ENCODE peak calls at places on chromosomes 12 and 14, in ten cellular contexts. One of them, this sample, is unnamed.

GRCh38 chr12:108567974-108568652 is 5.7 kb downstream of the ISCU start:
- DNase-seq in AG10803: no peak
- DNase-seq in epithelial cell of esophagus: no peak
- DNase-seq in PC-9: no peak
- DNase-seq in MCF 10A: no peak
- DNase-seq in WERI-Rb-1: no peak
- DNase-seq in nephron progenitor cell: no peak
- DNase-seq in cardiac fibroblast: no peak
- DNase-seq in Calu3: no peak
- DNase-seq in body of pancreas: no peak
- DNase-seq in this sample: no peak

GRCh38 chr12:76866146-76866545 is 12.7 kb downstream of the CSRP2 start:
- DNase-seq in MCF 10A: no peak
- DNase-seq in AG10803: peak; percentile 68
- DNase-seq in epithelial cell of esophagus: no peak
- DNase-seq in PC-9: no peak
- DNase-seq in nephron progenitor cell: peak; percentile 24
- DNase-seq in Calu3: no peak
- DNase-seq in body of pancreas: no peak
- DNase-seq in cardiac fibroblast: no peak
- DNase-seq in WERI-Rb-1: peak; percentile 37
- DNase-seq in this sample: no peak

GRCh38 chr12:124620606-124621295 is 53.3 kb upstream of the NCOR2 start:
- DNase-seq in WERI-Rb-1: peak; percentile 24
- DNase-seq in body of pancreas: no peak
- DNase-seq in epithelial cell of esophagus: peak; percentile 99
- DNase-seq in nephron progenitor cell: no peak
- DNase-seq in Calu3: no peak
- DNase-seq in PC-9: no peak
- DNase-seq in AG10803: peak; percentile 79
- DNase-seq in MCF 10A: no peak
- DNase-seq in cardiac fibroblast: peak; percentile 65
- DNase-seq in this sample: no peak

GRCh38 chr12:52798003-52798670 is 2.2 kb upstream of the KRT3 start:
- DNase-seq in PC-9: no peak
- DNase-seq in WERI-Rb-1: no peak
- DNase-seq in body of pancreas: no peak
- DNase-seq in MCF 10A: no peak
- DNase-seq in Calu3: no peak
- DNase-seq in AG10803: peak; percentile 75
- DNase-seq in epithelial cell of esophagus: peak; percentile 58
- DNase-seq in cardiac fibroblast: no peak
- DNase-seq in nephron progenitor cell: no peak
- DNase-seq in this sample: no peak

GRCh38 chr14:50612795-50613194 is 52.9 kb downstream of the ATL1 start:
- DNase-seq in nephron progenitor cell: no peak
- DNase-seq in epithelial cell of esophagus: no peak
- DNase-seq in AG10803: no peak
- DNase-seq in Calu3: no peak
- DNase-seq in MCF 10A: no peak
- DNase-seq in PC-9: no peak
- DNase-seq in body of pancreas: no peak
- DNase-seq in WERI-Rb-1: no peak
- DNase-seq in cardiac fibroblast: no peak
- DNase-seq in this sample: no peak

GRCh38 chr14:37466003-37466622 is 128.9 kb downstream of the FOXA1 start:
- DNase-seq in cardiac fibroblast: no peak
- DNase-seq in PC-9: no peak
- DNase-seq in AG10803: no peak
- DNase-seq in body of pancreas: no peak
- DNase-seq in WERI-Rb-1: no peak
- DNase-seq in Calu3: no peak
- DNase-seq in nephron progenitor cell: no peak
- DNase-seq in MCF 10A: no peak
- DNase-seq in epithelial cell of esophagus: peak; percentile 44
- DNase-seq in this sample: no peak

GRCh38 chr12:87667378-87667777 is 361.8 kb downstream of the C12orf50 start:
- DNase-seq in body of pancreas: no peak
- DNase-seq in MCF 10A: peak; percentile 55
- DNase-seq in epithelial cell of esophagus: peak; percentile 55
- DNase-seq in PC-9: no peak
- DNase-seq in AG10803: peak; percentile 16
- DNase-seq in cardiac fibroblast: peak; percentile 86
- DNase-seq in Calu3: peak; percentile 30
- DNase-seq in nephron progenitor cell: no peak
- DNase-seq in WERI-Rb-1: peak; percentile 9
- DNase-seq in this sample: no peak

GRCh38 chr12:116318738-116319050 is 41.2 kb upstream of the MED13L start:
- DNase-seq in nephron progenitor cell: no peak
- DNase-seq in Calu3: no peak
- DNase-seq in body of pancreas: peak; percentile 14
- DNase-seq in MCF 10A: peak; percentile 45
- DNase-seq in epithelial cell of esophagus: peak; percentile 41
- DNase-seq in cardiac fibroblast: peak; percentile 31
- DNase-seq in WERI-Rb-1: no peak
- DNase-seq in AG10803: no peak
- DNase-seq in PC-9: no peak
- DNase-seq in this sample: no peak

GRCh38 chr12:124611559-124612391 is 44.4 kb upstream of the NCOR2 start:
- DNase-seq in epithelial cell of esophagus: no peak
- DNase-seq in Calu3: no peak
- DNase-seq in PC-9: no peak
- DNase-seq in cardiac fibroblast: no peak
- DNase-seq in nephron progenitor cell: no peak
- DNase-seq in body of pancreas: no peak
- DNase-seq in MCF 10A: no peak
- DNase-seq in AG10803: no peak
- DNase-seq in WERI-Rb-1: no peak
- DNase-seq in this sample: no peak

GRCh38 chr12:52310622-52311281 is 10.4 kb downstream of the KRT83 start:
- DNase-seq in Calu3: no peak
- DNase-seq in MCF 10A: no peak
- DNase-seq in AG10803: peak; percentile 40
- DNase-seq in PC-9: peak; percentile 51
- DNase-seq in nephron progenitor cell: no peak
- DNase-seq in body of pancreas: no peak
- DNase-seq in epithelial cell of esophagus: peak; percentile 42
- DNase-seq in cardiac fibroblast: peak; percentile 29
- DNase-seq in WERI-Rb-1: no peak
- DNase-seq in this sample: no peak

GRCh38 chr12:131141483-131141882 is 187.8 kb downstream of the ADGRD1 start:
- DNase-seq in WERI-Rb-1: no peak
- DNase-seq in cardiac fibroblast: no peak
- DNase-seq in epithelial cell of esophagus: no peak
- DNase-seq in MCF 10A: no peak
- DNase-seq in body of pancreas: no peak
- DNase-seq in nephron progenitor cell: peak; percentile 35
- DNase-seq in Calu3: no peak
- DNase-seq in AG10803: no peak
- DNase-seq in PC-9: no peak
- DNase-seq in this sample: no peak

GRCh38 chr12:90368081-90368480 is 586.9 kb downstream of the CCER1 start:
- DNase-seq in cardiac fibroblast: no peak
- DNase-seq in body of pancreas: no peak
- DNase-seq in AG10803: peak; percentile 25
- DNase-seq in Calu3: no peak
- DNase-seq in epithelial cell of esophagus: no peak
- DNase-seq in nephron progenitor cell: no peak
- DNase-seq in WERI-Rb-1: no peak
- DNase-seq in MCF 10A: no peak
- DNase-seq in PC-9: no peak
- DNase-seq in this sample: no peak

GRCh38 chr14:103524002-103524785 is 1.6 kb upstream of the CKB start:
- DNase-seq in MCF 10A: no peak
- DNase-seq in WERI-Rb-1: no peak
- DNase-seq in cardiac fibroblast: no peak
- DNase-seq in PC-9: no peak
- DNase-seq in AG10803: no peak
- DNase-seq in body of pancreas: no peak
- DNase-seq in nephron progenitor cell: no peak
- DNase-seq in epithelial cell of esophagus: no peak
- DNase-seq in Calu3: no peak
- DNase-seq in this sample: no peak
- TF ChIP-seq CTCF in MCF 10A: no peak
- TF ChIP-seq CTCF in WERI-Rb-1: peak; percentile 42
- TF ChIP-seq CTCF in cardiac fibroblast: no peak
- TF ChIP-seq CTCF in PC-9: no peak
- TF ChIP-seq CTCF in AG10803: no peak
- TF ChIP-seq CTCF in body of pancreas: no peak
- TF ChIP-seq CTCF in nephron progenitor cell: no peak
- TF ChIP-seq CTCF in epithelial cell of esophagus: no peak
- TF ChIP-seq CTCF in Calu3: no peak
- TF ChIP-seq CTCF in this sample: no peak

GRCh38 chr14:65486856-65487255 is 74.3 kb downstream of the FUT8 start:
- DNase-seq in AG10803: no peak
- DNase-seq in WERI-Rb-1: no peak
- DNase-seq in nephron progenitor cell: no peak
- DNase-seq in epithelial cell of esophagus: no peak
- DNase-seq in MCF 10A: no peak
- DNase-seq in PC-9: no peak
- DNase-seq in body of pancreas: no peak
- DNase-seq in cardiac fibroblast: no peak
- DNase-seq in Calu3: no peak
- DNase-seq in this sample: no peak
- TF ChIP-seq CTCF in AG10803: no peak
- TF ChIP-seq CTCF in WERI-Rb-1: no peak
- TF ChIP-seq CTCF in nephron progenitor cell: no peak
- TF ChIP-seq CTCF in epithelial cell of esophagus: no peak
- TF ChIP-seq CTCF in MCF 10A: no peak
- TF ChIP-seq CTCF in PC-9: no peak
- TF ChIP-seq CTCF in body of pancreas: no peak
- TF ChIP-seq CTCF in cardiac fibroblast: no peak
- TF ChIP-seq CTCF in Calu3: no peak
- TF ChIP-seq CTCF in this sample: no peak

GRCh38 chr12:47245623-47246022 is 165.9 kb upstream of the AMIGO2 start:
- DNase-seq in epithelial cell of esophagus: no peak
- DNase-seq in AG10803: no peak
- DNase-seq in WERI-Rb-1: no peak
- DNase-seq in body of pancreas: no peak
- DNase-seq in MCF 10A: no peak
- DNase-seq in cardiac fibroblast: no peak
- DNase-seq in nephron progenitor cell: no peak
- DNase-seq in PC-9: no peak
- DNase-seq in Calu3: no peak
- DNase-seq in this sample: no peak
- TF ChIP-seq CTCF in epithelial cell of esophagus: no peak
- TF ChIP-seq CTCF in AG10803: no peak
- TF ChIP-seq CTCF in WERI-Rb-1: no peak
- TF ChIP-seq CTCF in body of pancreas: no peak
- TF ChIP-seq CTCF in MCF 10A: no peak
- TF ChIP-seq CTCF in cardiac fibroblast: no peak
- TF ChIP-seq CTCF in nephron progenitor cell: no peak
- TF ChIP-seq CTCF in PC-9: no peak
- TF ChIP-seq CTCF in Calu3: no peak
- TF ChIP-seq CTCF in this sample: no peak

DNA sequence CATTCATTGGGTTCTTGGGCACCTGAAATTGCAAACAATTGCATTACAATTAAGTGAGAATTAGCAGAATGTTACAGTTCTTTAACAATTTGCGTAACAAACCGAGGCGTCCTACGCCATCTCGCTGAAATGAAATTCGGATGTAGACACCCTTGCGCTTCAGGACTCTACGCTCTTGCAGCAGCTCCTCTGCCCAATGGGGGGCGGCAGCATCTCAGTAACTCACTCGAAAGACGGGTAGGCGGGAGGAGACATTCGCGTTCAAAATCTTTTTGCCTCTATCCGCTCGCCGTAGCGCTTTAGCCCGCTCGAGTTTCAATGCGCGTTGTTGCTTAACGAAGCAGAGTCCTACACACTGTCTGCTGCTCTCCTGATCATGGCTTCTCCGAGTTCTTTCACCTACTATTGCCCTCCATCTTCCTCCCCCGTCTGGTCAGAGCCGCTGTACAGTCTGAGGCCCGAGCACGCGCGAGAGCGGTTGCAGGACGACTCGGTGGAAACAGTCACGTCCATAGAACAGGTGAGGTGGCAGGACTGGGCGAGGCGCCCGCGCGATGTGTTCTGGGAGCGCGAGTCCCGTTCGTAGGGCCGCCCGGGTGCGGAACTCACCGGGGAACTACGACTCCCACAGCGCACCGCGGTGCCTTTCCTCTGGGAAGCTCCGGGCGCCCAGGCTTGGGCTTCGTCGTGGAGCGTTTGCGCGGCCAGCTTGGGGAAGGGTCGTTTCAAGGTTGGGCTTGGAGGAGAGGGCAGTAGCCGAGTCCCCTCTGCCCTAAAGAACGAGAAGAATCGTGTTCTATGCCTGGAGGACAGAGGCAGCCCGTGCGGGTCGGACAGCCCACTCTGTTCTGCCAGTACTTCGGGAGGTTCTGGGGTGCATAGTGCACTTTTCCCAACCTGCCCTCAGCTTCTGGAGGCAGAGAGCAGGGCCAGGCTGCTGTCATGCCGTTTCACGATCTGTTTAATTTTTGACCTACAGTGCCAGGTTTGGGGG is at the start of gene FNTB:
- DNase-seq in body of pancreas: peak; percentile 94
- DNase-seq in epithelial cell of esophagus: peak; percentile 97
- DNase-seq in AG10803: peak; percentile 96
- DNase-seq in PC-9: peak; percentile 93
- DNase-seq in cardiac fibroblast: peak; percentile 98
- DNase-seq in nephron progenitor cell: peak; percentile 90
- DNase-seq in MCF 10A: peak; percentile 97
- DNase-seq in WERI-Rb-1: peak; percentile 95
- DNase-seq in Calu3: peak; percentile 95
- DNase-seq in this sample: peak; percentile 93
- TF ChIP-seq CTCF in body of pancreas: peak; percentile 92
- TF ChIP-seq CTCF in epithelial cell of esophagus: peak; percentile 89
- TF ChIP-seq CTCF in AG10803: peak; percentile 73
- TF ChIP-seq CTCF in PC-9: peak; percentile 61
- TF ChIP-seq CTCF in cardiac fibroblast: peak; percentile 67
- TF ChIP-seq CTCF in nephron progenitor cell: peak; percentile 49
- TF ChIP-seq CTCF in MCF 10A: peak; percentile 45
- TF ChIP-seq CTCF in WERI-Rb-1: peak; percentile 89
- TF ChIP-seq CTCF in Calu3: no peak
- TF ChIP-seq CTCF in this sample: peak; percentile 82

GRCh38 chr14:87017335-87017734 is 975.6 kb downstream of the GALC start:
- DNase-seq in epithelial cell of esophagus: no peak
- DNase-seq in Calu3: no peak
- DNase-seq in body of pancreas: no peak
- DNase-seq in nephron progenitor cell: no peak
- DNase-seq in cardiac fibroblast: no peak
- DNase-seq in AG10803: no peak
- DNase-seq in PC-9: no peak
- DNase-seq in WERI-Rb-1: no peak
- DNase-seq in MCF 10A: no peak
- DNase-seq in this sample: no peak

GRCh38 chr14:87013583-87013982 is 979.4 kb downstream of the GALC start:
- DNase-seq in Calu3: no peak
- DNase-seq in body of pancreas: no peak
- DNase-seq in WERI-Rb-1: no peak
- DNase-seq in cardiac fibroblast: peak; percentile 6
- DNase-seq in MCF 10A: peak; percentile 72
- DNase-seq in PC-9: no peak
- DNase-seq in nephron progenitor cell: no peak
- DNase-seq in epithelial cell of esophagus: peak; percentile 49
- DNase-seq in AG10803: peak; percentile 27
- DNase-seq in this sample: no peak

GRCh38 chr14:87018294-87018693 is 974.7 kb downstream of the GALC start:
- DNase-seq in cardiac fibroblast: no peak
- DNase-seq in WERI-Rb-1: no peak
- DNase-seq in AG10803: no peak
- DNase-seq in body of pancreas: no peak
- DNase-seq in epithelial cell of esophagus: peak; percentile 42
- DNase-seq in Calu3: no peak
- DNase-seq in PC-9: no peak
- DNase-seq in MCF 10A: no peak
- DNase-seq in nephron progenitor cell: no peak
- DNase-seq in this sample: no peak

GRCh38 chr14:87014854-87015253 is 978.1 kb downstream of the GALC start:
- DNase-seq in Calu3: no peak
- DNase-seq in MCF 10A: peak; percentile 38
- DNase-seq in PC-9: no peak
- DNase-seq in WERI-Rb-1: peak; percentile 9
- DNase-seq in epithelial cell of esophagus: peak; percentile 29
- DNase-seq in cardiac fibroblast: no peak
- DNase-seq in AG10803: no peak
- DNase-seq in body of pancreas: no peak
- DNase-seq in nephron progenitor cell: no peak
- DNase-seq in this sample: no peak
- TF ChIP-seq CTCF in Calu3: no peak
- TF ChIP-seq CTCF in MCF 10A: peak; percentile 9
- TF ChIP-seq CTCF in PC-9: no peak
- TF ChIP-seq CTCF in WERI-Rb-1: peak; percentile 41
- TF ChIP-seq CTCF in epithelial cell of esophagus: peak; percentile 39
- TF ChIP-seq CTCF in cardiac fibroblast: no peak
- TF ChIP-seq CTCF in AG10803: peak; percentile 22
- TF ChIP-seq CTCF in body of pancreas: peak; percentile 14
- TF ChIP-seq CTCF in nephron progenitor cell: no peak
- TF ChIP-seq CTCF in this sample: peak; percentile 12